ENCODE peak calls at places on chromosomes 3 and 15, in five cellular contexts. M, D, A, R and N are unnamed samples.

GRCh38 chr15:52076889-52077781 is 35.4 kb downstream of the BCL2L10 start:
- DNase-seq in M (peak; percentile 71), D (peak; percentile 33), A (peak; percentile 40), R (no peak), N (no peak)

GRCh38 chr15:85865070-85865684 is 70.5 kb upstream of the KLHL25 start:
- DNase-seq in M (peak; percentile 80), D (peak; percentile 38), A (peak; percentile 14), R (peak; percentile 94), N (no peak)

GRCh38 chr15:92805080-92805708 is 94.9 kb upstream of the CHD2 start:
- DNase-seq in M (no peak), D (no peak), A (no peak), R (no peak), N (no peak)

GRCh38 chr15:66938114-66938830 is 127.1 kb upstream of the SMAD3 start:
- DNase-seq in M (no peak), D (no peak), A (no peak), R (peak; percentile 20), N (no peak)

GRCh38 chr15:91224750-91225380 is 124.8 kb downstream of the SV2B start:
- DNase-seq in M (peak; percentile 80), D (peak; percentile 49), A (peak; percentile 2), R (peak; percentile 83), N (peak; percentile 1)

GRCh38 chr15:62795171-62795570 is 247.4 kb upstream of the TPM1 start:
- DNase-seq in M (no peak), D (no peak), A (no peak), R (no peak), N (no peak)

GRCh38 chr3:139292933-139293664 is 50.7 kb upstream of the MRPS22 start:
- DNase-seq in M (no peak), D (no peak), A (peak; percentile 52), R (no peak), N (no peak)

GRCh38 chr15:77853910-77854309 is 221.2 kb upstream of the LINGO1 start:
- DNase-seq in M (no peak), D (no peak), A (no peak), R (no peak), N (no peak)

GRCh38 chr3:140223631-140224030 is 288.6 kb downstream of the CLSTN2 start:
- DNase-seq in M (no peak), D (no peak), A (no peak), R (no peak), N (no peak)

GRCh38 chr3:112632596-112632995 is 8.3 kb downstream of the CCDC80 start:
- DNase-seq in M (no peak), D (no peak), A (no peak), R (no peak), N (no peak)

GRCh38 chr15:42215854-42216829 is 8.0 kb upstream of the VPS39 start:
- DNase-seq in M (no peak), D (no peak), A (no peak), R (no peak), N (no peak)

GRCh38 chr3:178082508-178082907 is 453.7 kb upstream of the KCNMB2 start:
- DNase-seq in M (no peak), D (no peak), A (no peak), R (no peak), N (no peak)

GRCh38 chr15:44813231-44813630 is 76.9 kb downstream of the TRIM69 start:
- DNase-seq in M (no peak), D (no peak), A (no peak), R (no peak), N (no peak)

GRCh38 chr15:100433304-100433703 is 91.5 kb upstream of the ADAMTS17 start:
- DNase-seq in M (no peak), D (no peak), A (no peak), R (no peak), N (no peak)
- H3K4me3 ChIP-seq in M (no peak overlapping the region), D (no peak overlapping the region), A (no peak overlapping the region), R (no peak overlapping the region), N (no peak overlapping the region)

GRCh38 chr3:160756907-160757623 is 1.0 kb downstream of the PPM1L start:
- DNase-seq in M (no peak), D (no peak), A (no peak), R (peak; percentile 62), N (no peak)

GRCh38 chr3:160755776-160756304 is at the start of gene PPM1L:
- DNase-seq in M (peak; percentile 15), D (peak; percentile 40), A (no peak), R (peak; percentile 52), N (no peak)

GRCh38 chr3:160757624-160758106 is 1.6 kb downstream of the PPM1L start:
- DNase-seq in M (no peak), D (no peak), A (no peak), R (peak; percentile 53), N (no peak)

GRCh38 chr3:160754855-160755747 is 930 bp upstream of the PPM1L start:
- DNase-seq in M (peak; percentile 70), D (peak; percentile 92), A (peak; percentile 58), R (peak; percentile 87), N (peak; percentile 38)

GRCh38 chr3:160758929-160759577 is 3.0 kb downstream of the PPM1L start:
- DNase-seq in M (no peak), D (no peak), A (no peak), R (no peak), N (no peak)
- TF ChIP-seq CTCF in M (no peak), D (no peak), A (no peak), R (no peak), N (no peak)

GRCh38 chr3:23344886-23345285 is 141.8 kb downstream of the UBE2E2 start:
- DNase-seq in M (no peak), D (no peak), A (no peak), R (no peak), N (no peak)

GRCh38 chr3:23343509-23343908 is 140.4 kb downstream of the UBE2E2 start:
- DNase-seq in M (no peak), D (no peak), A (no peak), R (no peak), N (no peak)

DNA sequence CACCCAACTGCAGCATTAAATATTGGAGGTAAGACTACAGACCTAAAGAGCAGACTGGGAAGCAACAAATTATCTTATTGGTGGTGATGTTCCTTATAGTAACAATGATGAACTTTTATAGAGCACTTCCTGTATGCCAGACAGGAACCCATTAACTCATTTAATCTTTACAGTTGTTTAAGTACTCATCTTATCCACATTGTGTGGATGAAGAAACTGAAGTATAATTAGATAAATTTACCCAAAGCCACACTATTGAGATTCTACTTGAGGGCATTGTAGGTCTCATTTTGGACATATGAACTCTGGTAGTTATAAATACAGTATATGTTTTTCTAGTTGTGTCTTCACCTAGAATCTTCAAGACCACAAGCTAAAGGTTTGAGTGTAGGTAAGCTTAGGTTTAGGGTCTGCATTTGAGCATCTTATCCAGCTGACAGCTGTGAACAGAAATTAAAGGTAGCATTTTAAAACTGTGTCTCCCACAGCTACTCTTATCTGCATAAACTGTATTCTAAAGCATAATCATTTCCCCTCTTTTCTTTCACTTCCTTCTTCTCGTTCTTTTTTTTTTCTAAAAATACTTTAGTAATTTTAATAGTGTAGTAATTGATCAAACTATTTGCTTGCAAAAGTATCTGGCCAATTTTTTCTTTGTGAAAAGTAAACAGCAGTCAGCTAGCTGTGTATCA is 138.2 kb downstream of the UBE2E2 start:
- DNase-seq in M (no peak), D (no peak), A (no peak), R (no peak), N (no peak)
- H3K4me3 ChIP-seq in M (no peak overlapping the region), D (no peak overlapping the region), A (no peak overlapping the region), R (no peak overlapping the region), N (no peak overlapping the region)

GRCh38 chr15:40929730-40930429 is 740 bp downstream of the DLL4 start:
- DNase-seq in M (no peak), D (peak; percentile 71), A (no peak), R (peak; percentile 67), N (no peak)
- TF ChIP-seq CTCF in M (no peak), D (peak; percentile 11), A (no peak), R (no peak), N (no peak)

GRCh38 chr3:24522155-24522579 is 27.5 kb upstream of the THRB start:
- DNase-seq in M (no peak), D (no peak), A (no peak), R (peak; percentile 50), N (no peak)
- H3K4me3 ChIP-seq in M (peak overlapping the region; percentile 73), D (peak overlapping the region; percentile 55), A (peak overlapping the region; percentile 49), R (peak overlapping the region; percentile 86), N (peak overlapping the region; percentile 45)